ENCODE peak calls at places on chromosomes 12 and 14, in eight cellular contexts. C is SK-N-SH; V is testis; W is right atrium auricular region; R is OCI-LY7; N is CD4-positive, alpha-beta T cell; P is endothelial cell of umbilical vein; K is ovary. F is an unnamed sample.
A peak's percentile ranks its signal among the peaks of the same experiment; 100 is the strongest.

GRCh38 chr14:24612186-24612585 is 2.7 kb upstream of the GZMH start:
- DNase-seq in K (no peak), R (no peak), P (no peak), N (no peak), C (no peak), W (no peak), V (no peak), F (no peak)

GRCh38 chr12:46468159-46468558 is 95.6 kb upstream of the SLC38A2 start:
- DNase-seq in C (no peak), W (peak; percentile 72), K (no peak), N (no peak), P (no peak), V (no peak), R (no peak), F (no peak)

GRCh38 chr12:74129702-74130101 is 407.9 kb upstream of the ATXN7L3B start:
- DNase-seq in V (no peak), W (no peak), R (no peak), N (no peak), K (no peak), C (no peak), P (no peak), F (no peak)

GRCh38 chr14:54981698-54982097 is 45.2 kb downstream of the WDHD1 start:
- DNase-seq in N (no peak), C (peak; percentile 9), V (no peak), P (peak; percentile 25), K (no peak), R (no peak), W (no peak), F (no peak)

GRCh38 chr14:24094839-24095195 is 706 bp downstream of the PCK2 start:
- DNase-seq in N (no peak), V (peak; percentile 22), R (peak; percentile 52), W (no peak), P (no peak), C (no peak), K (no peak), F (no peak)

GRCh38 chr14:59688224-59689170 is 111.9 kb upstream of the CCDC175 start:
- DNase-seq in P (peak; percentile 44), W (no peak), K (no peak), R (peak; percentile 34), C (peak; percentile 38), V (peak; percentile 78), N (no peak), F (no peak)

GRCh38 chr12:52579468-52580450 is 6.1 kb upstream of the KRT74 start:
- DNase-seq in K (no peak), W (no peak), R (no peak), C (no peak), P (no peak), N (no peak), V (no peak), F (no peak)

GRCh38 chr14:53638966-53639365 is 317.7 kb downstream of the BMP4 start:
- DNase-seq in P (no peak), R (no peak), C (no peak), V (no peak), W (no peak), N (no peak), K (no peak), F (no peak)

GRCh38 chr14:29216774-29217232 is 450.2 kb downstream of the FOXG1 start:
- DNase-seq in V (no peak), N (no peak), W (no peak), P (no peak), R (no peak), C (no peak), K (no peak), F (no peak)

GRCh38 chr12:11877869-11878780 is 192.6 kb upstream of the BCL2L14 start:
- DNase-seq in N (no peak), R (no peak), P (peak; percentile 84), V (peak; percentile 58), K (no peak), W (no peak), C (peak; percentile 39), F (no peak)

GRCh38 chr12:110282956-110283817 is 2.1 kb downstream of the ATP2A2 start:
- DNase-seq in V (no peak), K (no peak), R (peak; percentile 24), C (no peak), P (no peak), W (peak; percentile 50), N (no peak), F (no peak)

GRCh38 chr12:53948650-53949593 is 5.8 kb upstream of the HOXC12 start:
- DNase-seq in V (no peak), P (no peak), N (no peak), R (no peak), W (no peak), K (no peak), C (no peak), F (no peak)

GRCh38 chr12:129531004-129531403 is 372.8 kb downstream of the TMEM132D start:
- DNase-seq in N (no peak), K (no peak), R (no peak), W (no peak), V (no peak), C (no peak), P (no peak), F (no peak)

GRCh38 chr12:107684990-107685359 is 624 bp upstream of the PWP1 start:
- DNase-seq in V (peak; percentile 22), W (no peak), R (peak; percentile 32), P (no peak), N (peak; percentile 16), C (peak; percentile 60), K (no peak), F (no peak)

GRCh38 chr12:96070670-96071279 is 35.4 kb upstream of the LTA4H start:
- DNase-seq in W (no peak), R (peak; percentile 35), N (no peak), K (no peak), C (peak; percentile 23), P (peak; percentile 66), V (no peak), F (no peak)

GRCh38 chr12:12630850-12631249 is 19.2 kb downstream of the CREBL2 start:
- DNase-seq in P (no peak), R (no peak), N (no peak), V (no peak), K (no peak), C (no peak), W (no peak), F (no peak)

GRCh38 chr12:106131671-106132070 is 7.1 kb downstream of the NUAK1 start:
- DNase-seq in N (no peak), W (no peak), P (no peak), K (peak; percentile 43), R (no peak), C (peak; percentile 29), V (no peak), F (no peak)

GRCh38 chr12:52139147-52139546 is 52.7 kb downstream of the KRT80 start:
- DNase-seq in P (no peak), N (no peak), C (no peak), R (no peak), W (no peak), V (no peak), K (no peak), F (peak; percentile 53)

GRCh38 chr14:70855486-70855885 is 46.2 kb upstream of the MAP3K9 start:
- DNase-seq in N (no peak), K (no peak), C (no peak), P (no peak), V (no peak), W (no peak), R (no peak), F (no peak)
- TF ChIP-seq CTCF in N (no peak), K (no peak), C (no peak), P (no peak), V (no peak), W (no peak), R (peak; percentile 43), F (no peak)

GRCh38 chr14:52550661-52551060 is 1.6 kb downstream of the TXNDC16 start:
- DNase-seq in W (no peak), V (no peak), K (no peak), C (no peak), P (no peak), R (peak; percentile 22), N (no peak), F (no peak)

GRCh38 chr14:52553002-52553670 is 500 bp downstream of the GPR137C start:
- DNase-seq in K (peak; percentile 61), W (no peak), N (peak; percentile 37), P (peak; percentile 17), C (no peak), R (peak; percentile 62), V (peak; percentile 36), F (no peak)

GRCh38 chr14:52552063-52552988 is at the start of the genes GPR137C and TXNDC16:
- DNase-seq in P (peak; percentile 100), C (peak; percentile 95), V (peak; percentile 100), R (peak; percentile 100), N (peak; percentile 98), K (peak; percentile 100), W (peak; percentile 100), F (peak; percentile 100)

GRCh38 chr14:52551205-52551604 is 1.1 kb downstream of the TXNDC16 start:
- DNase-seq in P (no peak), W (no peak), K (no peak), C (no peak), N (no peak), V (no peak), R (peak; percentile 5), F (no peak)

GRCh38 chr14:52551696-52552062 is 626 bp downstream of the TXNDC16 start:
- DNase-seq in P (peak; percentile 62), V (peak; percentile 47), K (no peak), W (no peak), N (no peak), C (peak; percentile 38), R (peak; percentile 55), F (no peak)
- TF ChIP-seq CTCF in P (peak; percentile 15), V (no peak), K (no peak), W (no peak), N (peak; percentile 25), C (peak; percentile 56), R (peak; percentile 78), F (peak; percentile 73)

DNA sequence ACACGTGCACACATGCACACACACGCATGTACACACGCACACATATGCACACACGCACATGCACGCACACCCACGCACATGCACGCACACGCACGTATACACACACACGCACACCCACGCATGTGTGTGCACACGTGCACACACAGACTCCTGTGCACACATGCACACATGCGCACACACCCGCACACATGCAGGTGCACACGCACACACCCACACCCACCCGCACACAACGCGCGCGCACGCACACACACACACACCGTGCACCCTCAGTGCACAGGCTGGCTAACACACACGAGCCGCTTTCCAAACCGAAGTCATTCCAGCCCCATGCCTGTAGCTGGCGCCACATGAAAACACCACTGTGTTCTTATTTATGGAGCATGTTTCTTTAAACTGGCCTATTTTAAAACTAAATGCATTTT is 45.3 kb downstream of the GALNT9 start:
- DNase-seq in P (peak; percentile 15), W (no peak), N (no peak), R (peak; percentile 4), V (no peak), C (no peak), K (no peak), F (peak; percentile 92)
- TF ChIP-seq CTCF in P (peak; percentile 35), W (no peak), N (no peak), R (peak; percentile 63), V (no peak), C (peak; percentile 40), K (no peak), F (peak; percentile 71)

DNA sequence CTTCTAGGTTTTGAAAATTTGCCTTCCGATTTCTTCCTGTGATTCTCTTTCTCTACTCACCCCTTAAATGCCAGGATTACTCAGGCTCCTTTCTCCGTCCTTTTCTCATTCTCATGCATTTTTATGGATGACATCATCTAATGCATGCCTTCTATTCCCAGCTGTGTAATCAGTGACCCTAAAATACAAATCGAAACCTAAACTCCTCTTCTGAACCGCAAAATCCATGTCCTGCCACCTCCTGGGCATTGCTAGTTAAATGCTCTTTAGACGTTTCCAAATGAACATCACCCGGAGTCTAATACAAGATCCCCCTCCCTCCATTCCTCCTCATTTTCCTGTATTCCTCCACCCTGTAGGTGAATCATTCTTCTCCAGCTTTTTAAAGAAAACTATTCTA is 1703.1 kb upstream of the FLRT2 start:
- DNase-seq in R (no peak), C (no peak), W (no peak), V (no peak), N (no peak), K (no peak), P (no peak), F (no peak)
- TF ChIP-seq CTCF in R (no peak), C (no peak), W (no peak), V (no peak), N (no peak), K (no peak), P (no peak), F (peak; percentile 56)

F was measured in chondrocyte.